ENCODE peak calls at places on chromosomes 6 and 20, in nine cellular contexts. One of them, this sample, is unnamed.

GRCh38 chr20:434661-435419 is 26.7 kb downstream of the RBCK1 start:
- DNase-seq in IMR-90: no peak
- DNase-seq in GM04503: no peak
- DNase-seq in ovary: no peak
- DNase-seq in skeletal muscle cell: no peak
- DNase-seq in stimulated activated CD8-positive, alpha-beta memory T cell treated with anti-CD3 and anti-CD28 coated beads, Interleukin-12 subunit alpha, Interleukin-12 subunit beta, amount 100 ng/mL, for 4 hours: no peak
- DNase-seq in NCI-H1694 treated with DMSO at 0.1 percent for 48 hours: no peak
- DNase-seq in stimulated activated CD4-positive, alpha-beta T cell treated with anti-CD3 and anti-CD28 coated beads, Interleukin-1b, Interleukin-23, amount 100 ng/mL, for 4 hours: no peak
- DNase-seq in uterus: no peak
- DNase-seq in this sample: no peak

GRCh38 chr6:111487656-111488055 is 4.6 kb upstream of the REV3L start:
- DNase-seq in IMR-90: peak
- DNase-seq in GM04503: peak
- DNase-seq in ovary: no peak
- DNase-seq in skeletal muscle cell: peak
- DNase-seq in stimulated activated CD8-positive, alpha-beta memory T cell treated with anti-CD3 and anti-CD28 coated beads, Interleukin-12 subunit alpha, Interleukin-12 subunit beta, amount 100 ng/mL, for 4 hours: no peak
- DNase-seq in NCI-H1694 treated with DMSO at 0.1 percent for 48 hours: no peak
- DNase-seq in stimulated activated CD4-positive, alpha-beta T cell treated with anti-CD3 and anti-CD28 coated beads, Interleukin-1b, Interleukin-23, amount 100 ng/mL, for 4 hours: no peak
- DNase-seq in uterus: no peak
- DNase-seq in this sample: no peak

GRCh38 chr6:19472850-19473249 is 364.3 kb upstream of the ID4 start:
- DNase-seq in IMR-90: no peak
- DNase-seq in GM04503: no peak
- DNase-seq in ovary: no peak
- DNase-seq in skeletal muscle cell: no peak
- DNase-seq in stimulated activated CD8-positive, alpha-beta memory T cell treated with anti-CD3 and anti-CD28 coated beads, Interleukin-12 subunit alpha, Interleukin-12 subunit beta, amount 100 ng/mL, for 4 hours: no peak
- DNase-seq in NCI-H1694 treated with DMSO at 0.1 percent for 48 hours: no peak
- DNase-seq in stimulated activated CD4-positive, alpha-beta T cell treated with anti-CD3 and anti-CD28 coated beads, Interleukin-1b, Interleukin-23, amount 100 ng/mL, for 4 hours: no peak
- DNase-seq in uterus: no peak
- DNase-seq in this sample: no peak

GRCh38 chr6:49553353-49553752 is 2.9 kb downstream of the C6orf141 start:
- DNase-seq in IMR-90: peak
- DNase-seq in GM04503: no peak
- DNase-seq in ovary: no peak
- DNase-seq in skeletal muscle cell: no peak
- DNase-seq in stimulated activated CD8-positive, alpha-beta memory T cell treated with anti-CD3 and anti-CD28 coated beads, Interleukin-12 subunit alpha, Interleukin-12 subunit beta, amount 100 ng/mL, for 4 hours: no peak
- DNase-seq in NCI-H1694 treated with DMSO at 0.1 percent for 48 hours: no peak
- DNase-seq in stimulated activated CD4-positive, alpha-beta T cell treated with anti-CD3 and anti-CD28 coated beads, Interleukin-1b, Interleukin-23, amount 100 ng/mL, for 4 hours: no peak
- DNase-seq in uterus: no peak
- DNase-seq in this sample: no peak

GRCh38 chr6:149129401-149130077 is 188.0 kb upstream of the TAB2 start:
- DNase-seq in IMR-90: peak
- DNase-seq in GM04503: peak
- DNase-seq in ovary: no peak
- DNase-seq in skeletal muscle cell: peak
- DNase-seq in stimulated activated CD8-positive, alpha-beta memory T cell treated with anti-CD3 and anti-CD28 coated beads, Interleukin-12 subunit alpha, Interleukin-12 subunit beta, amount 100 ng/mL, for 4 hours: no peak
- DNase-seq in NCI-H1694 treated with DMSO at 0.1 percent for 48 hours: no peak
- DNase-seq in stimulated activated CD4-positive, alpha-beta T cell treated with anti-CD3 and anti-CD28 coated beads, Interleukin-1b, Interleukin-23, amount 100 ng/mL, for 4 hours: no peak
- DNase-seq in uterus: no peak
- DNase-seq in this sample: no peak

GRCh38 chr20:25470045-25470444 is 62.6 kb downstream of the GINS1 start:
- DNase-seq in IMR-90: peak
- DNase-seq in GM04503: no peak
- DNase-seq in ovary: no peak
- DNase-seq in skeletal muscle cell: no peak
- DNase-seq in stimulated activated CD8-positive, alpha-beta memory T cell treated with anti-CD3 and anti-CD28 coated beads, Interleukin-12 subunit alpha, Interleukin-12 subunit beta, amount 100 ng/mL, for 4 hours: no peak
- DNase-seq in NCI-H1694 treated with DMSO at 0.1 percent for 48 hours: no peak
- DNase-seq in stimulated activated CD4-positive, alpha-beta T cell treated with anti-CD3 and anti-CD28 coated beads, Interleukin-1b, Interleukin-23, amount 100 ng/mL, for 4 hours: no peak
- DNase-seq in uterus: no peak
- DNase-seq in this sample: no peak

GRCh38 chr6:42745083-42745637 is 743 bp downstream of the TBCC start:
- DNase-seq in IMR-90: peak
- DNase-seq in GM04503: no peak
- DNase-seq in ovary: peak
- DNase-seq in skeletal muscle cell: peak
- DNase-seq in stimulated activated CD8-positive, alpha-beta memory T cell treated with anti-CD3 and anti-CD28 coated beads, Interleukin-12 subunit alpha, Interleukin-12 subunit beta, amount 100 ng/mL, for 4 hours: peak
- DNase-seq in NCI-H1694 treated with DMSO at 0.1 percent for 48 hours: no peak
- DNase-seq in stimulated activated CD4-positive, alpha-beta T cell treated with anti-CD3 and anti-CD28 coated beads, Interleukin-1b, Interleukin-23, amount 100 ng/mL, for 4 hours: no peak
- DNase-seq in uterus: peak
- DNase-seq in this sample: peak

GRCh38 chr6:161367472-161367871 is 93.6 kb upstream of the AGPAT4 start:
- DNase-seq in IMR-90: no peak
- DNase-seq in GM04503: no peak
- DNase-seq in ovary: no peak
- DNase-seq in skeletal muscle cell: no peak
- DNase-seq in stimulated activated CD8-positive, alpha-beta memory T cell treated with anti-CD3 and anti-CD28 coated beads, Interleukin-12 subunit alpha, Interleukin-12 subunit beta, amount 100 ng/mL, for 4 hours: no peak
- DNase-seq in NCI-H1694 treated with DMSO at 0.1 percent for 48 hours: no peak
- DNase-seq in stimulated activated CD4-positive, alpha-beta T cell treated with anti-CD3 and anti-CD28 coated beads, Interleukin-1b, Interleukin-23, amount 100 ng/mL, for 4 hours: no peak
- DNase-seq in uterus: no peak
- DNase-seq in this sample: no peak

GRCh38 chr6:37507690-37508421 is 8.2 kb upstream of the CCDC167 start:
- DNase-seq in IMR-90: no peak
- DNase-seq in GM04503: no peak
- DNase-seq in ovary: no peak
- DNase-seq in skeletal muscle cell: no peak
- DNase-seq in stimulated activated CD8-positive, alpha-beta memory T cell treated with anti-CD3 and anti-CD28 coated beads, Interleukin-12 subunit alpha, Interleukin-12 subunit beta, amount 100 ng/mL, for 4 hours: no peak
- DNase-seq in NCI-H1694 treated with DMSO at 0.1 percent for 48 hours: no peak
- DNase-seq in stimulated activated CD4-positive, alpha-beta T cell treated with anti-CD3 and anti-CD28 coated beads, Interleukin-1b, Interleukin-23, amount 100 ng/mL, for 4 hours: no peak
- DNase-seq in uterus: no peak
- DNase-seq in this sample: no peak